ENCODE peak calls at places on chromosome 22, in six cellular contexts. N, Z, Y, Q, M and L are unnamed samples.

GRCh38 chr22:23356094-23356493 is 175.8 kb downstream of the BCR start:
- DNase-seq in M (no peak), Z (no peak), N (no peak), Y (no peak), Q (no peak), L (no peak)

GRCh38 chr22:32987081-32987631 is 71.0 kb downstream of the SYN3 start:
- DNase-seq in Z (no peak), Y (no peak), M (no peak), N (peak), Q (no peak), L (peak)

GRCh38 chr22:37634505-37635002 is 4.9 kb upstream of the SH3BP1 start:
- DNase-seq in Q (no peak), Z (no peak), N (no peak), Y (no peak), M (no peak), L (no peak)

GRCh38 chr22:20249797-20250354 is 18.2 kb downstream of the RTN4R start:
- DNase-seq in M (peak), Z (no peak), Y (no peak), Q (peak), N (no peak), L (no peak)

GRCh38 chr22:18994056-18994455 is 58.0 kb upstream of the PRODH start:
- DNase-seq in N (no peak), M (no peak), Z (no peak), Y (no peak), Q (no peak), L (no peak)

GRCh38 chr22:49855491-49855911 is 1.9 kb downstream of the ZBED4 start:
- DNase-seq in N (no peak), M (no peak), Y (no peak), Z (no peak), Q (peak), L (no peak)

GRCh38 chr22:46641829-46642266 is 21.7 kb downstream of the GRAMD4 start:
- DNase-seq in M (no peak), Q (no peak), N (no peak), Z (no peak), Y (no peak), L (no peak)

GRCh38 chr22:43014062-43014875 is 680 bp downstream of the PACSIN2 start:
- DNase-seq in Y (peak), Z (peak), N (peak), M (no peak), Q (peak), L (peak)

GRCh38 chr22:29780781-29781676 is 13.9 kb downstream of the UQCR10 start:
- DNase-seq in Z (no peak), Y (no peak), N (no peak), M (peak), Q (no peak), L (no peak)

GRCh38 chr22:31081963-31082605 is 966 bp downstream of the SMTN start:
- DNase-seq in Q (no peak), N (no peak), M (no peak), Z (no peak), Y (no peak), L (no peak)

GRCh38 chr22:29004647-29005371 is 56.8 kb downstream of the C22orf31 start:
- DNase-seq in Z (peak), M (no peak), N (peak), Q (peak), Y (no peak), L (no peak)

GRCh38 chr22:22015631-22016030 is 33.0 kb upstream of the TOP3B start:
- DNase-seq in N (no peak), Y (no peak), Z (no peak), Q (no peak), M (no peak), L (no peak)

GRCh38 chr22:22996511-22997261 is 73.6 kb upstream of the GNAZ start:
- DNase-seq in Z (no peak), N (no peak), Q (no peak), M (no peak), Y (no peak), L (no peak)

GRCh38 chr22:43014876-43015676 is at the start of gene PACSIN2:
- DNase-seq in Z (peak), Y (peak), N (peak), M (peak), Q (peak), L (peak)

GRCh38 chr22:31871475-31871874 is 72.9 kb upstream of the YWHAH start:
- DNase-seq in Z (no peak), M (no peak), Q (no peak), Y (no peak), N (no peak), L (no peak)

GRCh38 chr22:20438678-20439492 is 1.3 kb upstream of the SCARF2 start:
- DNase-seq in Q (no peak), Z (peak), N (no peak), M (no peak), Y (no peak), L (no peak)

GRCh38 chr22:32205974-32206773 is 1.3 kb upstream of the RFPL2 start:
- DNase-seq in Q (no peak), Y (no peak), Z (no peak), M (no peak), N (no peak), L (no peak)

GRCh38 chr22:41341990-41342389 is 39.8 kb upstream of the TEF start:
- DNase-seq in M (no peak), Y (peak), N (no peak), Z (no peak), Q (no peak), L (no peak)

GRCh38 chr22:17496843-17497242 is 66.5 kb upstream of the SLC25A18 start:
- DNase-seq in Y (no peak), M (no peak), N (no peak), Z (no peak), Q (no peak), L (no peak)